ENCODE peak calls at places on chromosomes 3 and 15, in eight cellular contexts. K is IMR-90, O is stomach, Y is upper lobe of right lung, J is heart left ventricle, C is H1, I is body of pancreas, F is ovary. N is an unnamed sample. For H3K27me3, the result is how much of the 10 kb centered on the place peaks cover.

GRCh38 chr3:66532613-66533012 is 31.8 kb upstream of the LRIG1 start:
- DNase-seq in I (no peak), C (no peak), Y (no peak), K (no peak), F (no peak), J (no peak), O (no peak), N (no peak)

GRCh38 chr3:194893121-194893979 is 207.7 kb downstream of the FAM43A start:
- DNase-seq in F (no peak), J (no peak), K (no peak), I (no peak), C (peak), Y (no peak), O (no peak), N (no peak)

GRCh38 chr3:153970735-153971347 is 150.3 kb upstream of the ARHGEF26 start:
- DNase-seq in O (no peak), C (no peak), I (no peak), Y (no peak), J (no peak), F (no peak), K (peak), N (no peak)

GRCh38 chr3:88025001-88025552 is 33.7 kb downstream of the CGGBP1 start:
- DNase-seq in Y (no peak), J (no peak), I (no peak), O (no peak), K (no peak), F (no peak), C (no peak), N (no peak)

GRCh38 chr3:143783856-143784370 is 64.4 kb downstream of the SLC9A9 start:
- DNase-seq in O (no peak), I (no peak), J (no peak), F (no peak), Y (no peak), K (no peak), C (no peak), N (no peak)

GRCh38 chr3:122918576-122919290 is 108.8 kb downstream of the SEMA5B start:
- DNase-seq in C (no peak), Y (no peak), J (no peak), K (peak), I (no peak), O (no peak), F (no peak), N (no peak)

GRCh38 chr3:71111784-71112440 is 471.6 kb downstream of the FOXP1 start:
- DNase-seq in J (no peak), K (peak), Y (no peak), O (no peak), F (no peak), I (no peak), C (no peak), N (no peak)

GRCh38 chr3:120381503-120381902 is 32.3 kb upstream of the LRRC58 start:
- DNase-seq in K (no peak), J (no peak), F (no peak), O (no peak), Y (no peak), I (no peak), C (no peak), N (no peak)

GRCh38 chr3:156762631-156763185 is 63.4 kb upstream of the LEKR1 start:
- DNase-seq in K (peak), O (no peak), C (no peak), F (no peak), J (no peak), I (no peak), Y (no peak), N (no peak)

GRCh38 chr15:48005921-48006541 is 114.8 kb upstream of the SLC24A5 start:
- DNase-seq in K (no peak), I (peak), O (peak), Y (no peak), J (no peak), C (no peak), F (no peak), N (no peak)

GRCh38 chr3:197201840-197202452 is 96.5 kb downstream of the DLG1 start:
- DNase-seq in C (no peak), Y (no peak), K (no peak), F (no peak), I (no peak), J (no peak), O (no peak), N (no peak)

GRCh38 chr3:115660646-115661442 is 37.5 kb downstream of the GAP43 start:
- DNase-seq in C (no peak), O (no peak), J (peak), K (no peak), Y (no peak), F (no peak), I (no peak), N (peak)

GRCh38 chr3:46236294-46237054 is 5.8 kb upstream of the CCR3 start:
- DNase-seq in Y (no peak), O (no peak), J (no peak), F (no peak), I (no peak), K (no peak), C (no peak), N (no peak)

GRCh38 chr3:29503969-29504368 is 223.1 kb downstream of the RBMS3 start:
- DNase-seq in I (no peak), J (peak), O (no peak), F (peak), C (no peak), K (peak), Y (no peak), N (no peak)

GRCh38 chr3:161914703-161915102 is 418.1 kb downstream of the OTOL1 start:
- DNase-seq in O (no peak), Y (no peak), F (peak), J (peak), K (peak), C (peak), I (no peak), N (no peak)

GRCh38 chr3:139506792-139507191 is 30.5 kb upstream of the RBP2 start:
- DNase-seq in K (no peak), C (no peak), I (no peak), F (no peak), J (no peak), O (no peak), Y (no peak), N (no peak)

GRCh38 chr3:136840252-136840651 is 21.3 kb downstream of the SLC35G2 start:
- DNase-seq in K (no peak), C (no peak), I (no peak), Y (no peak), F (no peak), O (no peak), J (no peak), N (no peak)

GRCh38 chr3:38343797-38344594 is 2.6 kb upstream of the XYLB start:
- DNase-seq in F (no peak), J (no peak), C (no peak), O (no peak), Y (no peak), I (no peak), K (no peak), N (no peak)
- TF ChIP-seq CTCF in F (no peak), J (no peak), C (no peak), O (no peak), Y (no peak), I (no peak), K (peak), N (no peak)

DNA sequence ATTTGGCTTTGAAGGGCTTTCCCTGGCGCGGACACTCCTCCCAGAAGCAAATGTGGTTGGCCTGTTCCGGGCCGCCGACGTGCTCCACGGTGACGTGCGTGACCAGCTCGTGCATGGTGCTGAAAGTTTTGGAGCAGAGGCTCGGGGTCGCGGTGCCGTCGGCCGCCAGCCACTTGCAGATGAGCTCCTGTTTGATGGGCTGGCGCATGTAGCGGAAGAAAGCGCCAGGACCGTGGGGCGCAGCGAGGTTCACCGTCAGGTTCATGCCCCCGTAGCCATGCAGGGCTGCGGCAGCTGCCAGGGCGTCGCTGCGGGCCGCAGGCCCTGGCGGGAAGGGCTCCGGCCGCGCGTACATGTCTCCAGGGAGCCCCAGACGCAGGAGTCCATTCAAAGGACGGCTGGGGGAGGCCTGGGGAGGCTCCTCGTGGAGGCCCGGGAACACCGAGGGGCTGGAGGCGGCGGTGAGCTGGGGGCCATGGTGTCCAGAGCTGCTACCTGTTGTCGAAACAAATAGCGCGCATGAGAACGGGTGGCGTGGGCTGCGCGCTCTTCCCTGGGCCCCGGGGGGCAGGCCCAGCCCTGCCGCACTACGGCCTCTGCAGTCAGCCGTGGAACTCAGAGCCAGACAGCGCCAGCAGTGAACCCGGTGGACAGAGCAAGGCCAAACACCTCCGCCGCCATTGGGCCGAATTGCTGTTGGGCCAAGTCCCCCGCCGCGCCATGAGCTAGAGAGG is 10.2 kb downstream of the ZIC4 start:
- DNase-seq in J (no peak), O (no peak), K (no peak), Y (no peak), F (no peak), C (peak), I (no peak), N (no peak)
- H3K27me3 ChIP-seq in J (half or more), O (half or more), K (half or more), Y (half or more), F (under half), C (half or more), I (half or more), N (under half)

DNA sequence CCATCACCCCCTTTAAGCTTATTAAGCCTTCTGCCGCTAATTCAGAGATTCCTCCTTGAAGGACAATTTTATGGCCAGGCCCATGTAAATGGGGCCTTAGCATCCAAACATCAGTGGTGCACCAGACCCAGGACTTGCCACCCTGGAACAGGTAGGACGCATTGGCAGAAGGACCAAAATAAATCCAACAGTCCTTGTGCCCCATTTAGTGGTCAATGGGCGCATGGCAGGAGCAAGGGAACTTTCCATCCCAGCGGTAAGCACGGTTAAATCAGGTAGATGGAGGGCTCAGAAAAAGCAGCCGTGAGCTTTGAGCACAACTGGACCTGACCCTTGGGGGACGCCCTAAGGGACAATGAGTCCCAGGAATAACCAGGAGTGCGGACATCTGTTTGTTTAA is 540.8 kb upstream of the ROBO1 start:
- DNase-seq in I (no peak), K (no peak), J (no peak), Y (no peak), F (no peak), O (no peak), C (no peak), N (no peak)
- H3K4me3 ChIP-seq in I (no peak), K (no peak), J (no peak), Y (no peak), F (no peak), O (no peak), C (no peak), N (no peak)

GRCh38 chr15:39756806-39757522 is 25.7 kb downstream of the FSIP1 start:
- DNase-seq in J (no peak), F (no peak), O (no peak), K (peak), C (no peak), I (peak), Y (no peak), N (peak)
- TF ChIP-seq CTCF in J (peak), F (peak), O (peak), K (peak), C (peak), I (peak), Y (peak), N (peak)

GRCh38 chr3:14810795-14811661 is 7.7 kb upstream of the FGD5 start:
- DNase-seq in K (no peak), I (no peak), Y (no peak), F (peak), C (peak), O (no peak), J (no peak), N (no peak)

GRCh38 chr3:14814473-14814872 is 4.3 kb upstream of the FGD5 start:
- DNase-seq in K (no peak), O (no peak), C (no peak), Y (no peak), F (peak), J (no peak), I (no peak), N (no peak)

GRCh38 chr3:14811733-14812132 is 7.0 kb upstream of the FGD5 start:
- DNase-seq in C (no peak), F (peak), O (no peak), I (no peak), K (no peak), Y (no peak), J (no peak), N (no peak)

GRCh38 chr3:14810070-14810732 is 8.6 kb upstream of the FGD5 start:
- DNase-seq in O (no peak), Y (peak), F (peak), C (peak), J (peak), I (no peak), K (no peak), N (no peak)

DNA sequence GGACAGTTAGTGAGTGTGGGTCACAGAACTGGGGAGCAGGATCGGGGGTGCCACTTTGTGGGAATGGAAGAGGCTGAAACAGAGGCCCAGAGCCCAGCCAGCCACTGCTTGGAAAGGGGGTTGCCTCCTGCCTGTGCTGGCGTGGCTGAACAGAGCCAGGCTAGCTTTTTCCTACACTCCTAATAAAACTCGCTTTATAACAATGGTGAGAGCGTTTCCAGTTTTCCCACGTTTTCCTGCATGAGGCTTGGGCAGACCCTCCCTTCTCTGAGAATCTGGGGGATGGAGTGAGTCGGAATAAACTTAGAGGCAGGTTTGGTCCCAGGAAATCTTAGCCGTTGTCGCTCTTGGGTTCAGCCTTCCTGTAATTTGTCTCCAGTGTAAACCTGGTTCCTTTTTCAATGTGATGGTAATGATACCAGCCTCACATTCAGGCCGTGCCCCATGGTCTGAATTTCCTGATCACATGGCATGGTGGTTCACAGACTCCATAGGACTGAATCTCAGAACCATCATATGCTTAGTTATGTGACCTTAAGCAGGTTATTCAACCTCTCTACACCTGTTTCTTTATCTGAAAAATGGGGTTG is 6.5 kb upstream of the FGD5 start:
- DNase-seq in C (no peak), K (no peak), J (no peak), Y (no peak), O (no peak), I (no peak), F (peak), N (no peak)
- H3K27me3 ChIP-seq in C (under half), K (under half), J (under half), Y (under half), O (half or more), I (under half), F (under half), N (under half)

GRCh38 chr3:100606894-100607512 is 2.4 kb upstream of the ADGRG7 start:
- DNase-seq in F (no peak), C (no peak), K (no peak), J (no peak), I (no peak), O (no peak), Y (no peak), N (peak)
- H3K4me3 ChIP-seq in F (no peak), C (no peak), K (no peak), J (no peak), I (no peak), O (no peak), Y (no peak), N (no peak)

GRCh38 chr15:82809308-82810060 is at the start of gene WHAMM:
- DNase-seq in I (peak), J (peak), F (peak), C (peak), Y (peak), K (peak), O (peak), N (peak)
- TF ChIP-seq CTCF in I (no peak), J (no peak), F (no peak), C (no peak), Y (no peak), K (peak), O (no peak), N (no peak)

GRCh38 chr3:53823026-53823955 is 22.9 kb downstream of the CHDH start:
- DNase-seq in O (peak), F (no peak), K (no peak), J (no peak), C (peak), Y (peak), I (no peak), N (no peak)
- H3K27me3 ChIP-seq in O (under half), F (under half), K (under half), J (under half), C (under half), Y (under half), I (under half), N (under half)

GRCh38 chr3:196180346-196180745 is 30.9 kb downstream of the ZDHHC19 start:
- DNase-seq in Y (no peak), O (no peak), C (no peak), J (no peak), F (no peak), I (no peak), K (no peak), N (no peak)
- H3K4me3 ChIP-seq in Y (no peak), O (no peak), C (no peak), J (no peak), F (no peak), I (no peak), K (no peak), N (peak)